ENCODE peak calls at places on chromosomes 4 and X, in eight cellular contexts. U, P, W, I, F, V, O and R are unnamed samples. For H3K36me3, the result is how much of the 10 kb centered on the place peaks cover.

GRCh38 chrX:140764401-140764919 is 54.9 kb downstream of the LINC00632 start:
- DNase-seq in U (peak), P (peak), V (no peak), F (peak), I (no peak), O (peak), W (no peak), R (peak)

GRCh38 chrX:5380426-5380825 is 848.2 kb downstream of the NLGN4X start:
- DNase-seq in W (no peak), V (no peak), I (no peak), U (peak), O (no peak), P (no peak), F (no peak), R (no peak)

GRCh38 chr4:58063761-58064160 is 953.6 kb upstream of the IGFBP7 start:
- DNase-seq in V (no peak), O (no peak), I (no peak), U (no peak), F (no peak), W (no peak), P (no peak), R (no peak)

GRCh38 chr4:102623622-102624021 is 122.5 kb downstream of the NFKB1 start:
- DNase-seq in P (no peak), F (peak), W (no peak), V (no peak), O (no peak), U (peak), I (peak), R (no peak)

GRCh38 chrX:153434801-153435200 is 11.1 kb downstream of the TREX2 start:
- DNase-seq in W (no peak), U (no peak), I (peak), P (no peak), O (no peak), F (no peak), V (no peak), R (no peak)

GRCh38 chr4:15376145-15376544 is 51.7 kb upstream of the C1QTNF7 start:
- DNase-seq in F (no peak), O (no peak), V (no peak), P (no peak), W (no peak), I (no peak), U (no peak), R (no peak)

GRCh38 chrX:11334165-11334564 is 41.0 kb downstream of the AMELX start:
- DNase-seq in U (no peak), F (no peak), V (no peak), W (no peak), I (no peak), P (no peak), O (no peak), R (no peak)

GRCh38 chrX:81390244-81390643 is 188.3 kb downstream of the SH3BGRL start:
- DNase-seq in W (no peak), V (no peak), F (no peak), P (no peak), U (no peak), O (no peak), I (no peak), R (no peak)

GRCh38 chrX:22365460-22365859 is 92.7 kb downstream of the CBLL2 start:
- DNase-seq in W (no peak), U (no peak), P (no peak), O (no peak), I (peak), V (no peak), F (peak), R (no peak)

GRCh38 chr4:182697094-182697493 is 220.1 kb downstream of the DCTD start:
- DNase-seq in I (no peak), W (no peak), O (no peak), P (no peak), F (no peak), V (no peak), U (no peak), R (no peak)

GRCh38 chr4:123891901-123892300 is 495.3 kb downstream of the SPRY1 start:
- DNase-seq in F (no peak), O (no peak), U (no peak), W (no peak), V (no peak), I (no peak), P (no peak), R (no peak)

GRCh38 chr4:120139392-120139791 is 72.7 kb upstream of the MAD2L1 start:
- DNase-seq in I (peak), O (no peak), P (no peak), V (no peak), F (no peak), U (no peak), W (no peak), R (no peak)

GRCh38 chr4:11428161-11428700 is 463 bp downstream of the HS3ST1 start:
- DNase-seq in I (peak), O (no peak), W (no peak), V (no peak), P (no peak), F (no peak), U (peak), R (no peak)

GRCh38 chr4:78056265-78057129 is 626 bp upstream of the FRAS1 start:
- DNase-seq in O (peak), F (peak), V (peak), P (peak), I (peak), U (peak), W (peak), R (peak)

GRCh38 chr4:114302472-114302871 is 296.1 kb upstream of the UGT8 start:
- DNase-seq in F (no peak), U (peak), W (no peak), O (no peak), V (no peak), P (no peak), I (peak), R (no peak)

GRCh38 chr4:26574563-26574962 is 9.3 kb upstream of the TBC1D19 start:
- DNase-seq in V (no peak), I (no peak), P (no peak), F (no peak), O (no peak), W (no peak), U (peak), R (no peak)

GRCh38 chrX:31546130-31546529 is 474.3 kb upstream of the FTHL17 start:
- DNase-seq in P (no peak), O (no peak), I (peak), W (no peak), V (no peak), U (no peak), F (peak), R (no peak)

GRCh38 chrX:120575379-120576114 is 14.8 kb upstream of the CUL4B start:
- DNase-seq in W (no peak), P (no peak), U (peak), F (no peak), I (no peak), V (no peak), O (no peak), R (no peak)

GRCh38 chrX:147741776-147742175 is 169.9 kb upstream of the FMR1 start:
- DNase-seq in O (no peak), V (no peak), U (no peak), F (no peak), I (no peak), P (no peak), W (no peak), R (no peak)

DNA sequence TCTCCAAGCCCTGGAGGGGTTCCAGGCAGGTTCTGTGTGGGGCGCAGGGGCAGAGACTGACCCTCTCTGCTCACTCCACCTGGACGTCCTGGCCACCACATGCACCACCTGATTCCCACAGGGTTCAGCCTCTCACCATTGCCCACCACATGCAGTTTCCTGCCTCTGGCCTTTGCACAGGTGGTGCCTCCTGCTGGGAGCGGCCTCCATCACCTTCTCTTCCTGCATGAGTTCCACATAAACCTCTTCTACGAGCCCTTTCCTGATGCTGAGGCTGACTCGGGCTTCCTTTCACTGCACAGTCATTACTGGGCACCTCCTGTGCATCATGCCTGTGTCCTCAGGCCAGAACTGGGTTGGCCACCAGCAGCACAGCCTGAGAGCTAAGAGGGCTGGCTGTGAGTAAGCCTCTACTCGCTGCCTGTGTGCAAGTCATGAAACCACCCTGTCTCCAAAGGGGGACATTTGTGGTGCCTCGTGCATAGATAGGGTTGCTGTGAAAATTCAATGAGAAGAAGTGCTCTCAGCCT is 19.9 kb downstream of the MAN2B2 start:
- DNase-seq in W (no peak), F (no peak), U (no peak), V (no peak), P (no peak), O (no peak), I (peak), R (no peak)
- TF ChIP-seq CTCF in W (no peak), F (no peak), U (no peak), V (no peak), P (no peak), O (no peak), I (no peak), R (no peak)

DNA sequence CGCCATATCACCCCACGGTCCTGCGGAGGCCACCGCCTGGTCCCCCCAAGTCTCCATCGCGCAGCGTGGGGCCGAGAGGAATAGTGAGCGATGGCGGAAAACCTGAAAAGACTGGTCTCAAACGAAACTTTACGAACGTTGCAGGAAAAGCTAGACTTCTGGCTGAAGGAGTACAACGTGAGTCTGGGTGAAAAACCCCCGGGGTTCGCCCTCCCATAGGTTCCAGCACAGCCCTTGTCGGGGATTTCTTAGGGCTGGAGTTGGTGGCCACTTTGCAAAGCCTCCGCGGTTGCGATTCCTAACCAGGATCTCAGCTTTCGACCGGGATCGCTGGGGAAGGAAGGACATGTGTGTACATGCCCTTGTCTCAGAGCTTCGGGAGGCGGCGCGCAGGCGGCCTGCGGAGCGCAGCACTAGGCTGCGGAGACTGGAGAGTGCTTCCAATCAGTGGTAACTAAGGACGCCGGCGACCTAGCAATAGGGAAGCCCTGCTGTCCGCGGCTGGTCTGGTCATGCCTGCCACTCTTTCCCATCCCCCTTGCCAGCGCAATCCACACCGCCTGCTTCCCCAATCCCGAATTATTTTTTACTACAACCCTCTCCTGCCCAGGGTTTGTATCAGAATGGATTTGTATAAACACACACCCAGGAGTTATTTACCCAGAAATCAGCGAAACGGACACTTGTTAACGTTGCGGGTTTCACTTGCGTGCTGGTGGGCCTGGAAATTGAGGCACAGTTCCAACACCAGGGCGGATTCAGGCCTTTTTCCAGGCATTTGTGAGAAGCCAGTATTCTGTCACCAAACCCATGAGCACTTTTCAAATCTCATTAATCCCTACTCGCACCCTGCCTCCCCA is 741 bp downstream of the SPATA18 start:
- DNase-seq in U (peak), O (peak), W (no peak), P (peak), F (peak), V (peak), I (peak), R (peak)
- H3K4me3 ChIP-seq in U (peak), O (peak), W (no peak), P (peak), F (peak), V (peak), I (peak), R (peak)

GRCh38 chr4:168415911-168416310 is 64.4 kb downstream of the DDX60L start:
- DNase-seq in O (no peak), U (no peak), W (no peak), F (peak), P (no peak), I (no peak), V (no peak), R (no peak)
- H3K36me3 ChIP-seq in O (under half), U (under half), W (under half), F (under half), P (under half), I (under half), V (under half), R (under half)

GRCh38 chr4:186485621-186486062 is 69.7 kb downstream of the MTNR1A start:
- DNase-seq in V (no peak), W (no peak), O (no peak), F (no peak), P (no peak), U (no peak), I (peak), R (no peak)
- TF ChIP-seq CTCF in V (no peak), W (no peak), O (no peak), F (no peak), P (no peak), U (no peak), I (no peak), R (no peak)

DNA sequence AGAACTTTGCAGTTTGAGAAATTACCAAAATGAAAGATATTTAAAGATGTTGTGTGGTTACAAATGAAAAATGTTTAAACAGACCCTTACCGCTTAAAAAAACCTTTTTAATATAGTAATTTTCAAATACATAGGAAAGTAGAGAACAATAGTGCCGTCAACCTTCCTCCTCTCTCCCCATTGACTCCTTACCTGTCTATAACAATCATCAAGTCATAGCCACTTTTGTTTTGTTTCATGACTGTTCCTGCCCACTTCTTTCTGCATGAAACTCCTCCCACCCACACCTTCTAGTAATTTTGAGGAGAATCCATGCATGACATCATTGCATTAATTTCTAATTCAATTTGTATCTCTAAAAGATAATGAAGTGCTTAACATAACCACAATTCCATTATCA is 76.5 kb upstream of the ATP8A1 start:
- DNase-seq in O (no peak), F (no peak), I (no peak), V (no peak), W (no peak), P (no peak), U (no peak), R (no peak)
- H3K4me3 ChIP-seq in O (no peak), F (no peak), I (no peak), V (no peak), W (no peak), P (no peak), U (no peak), R (no peak)

GRCh38 chrX:118552501-118552900 is 56.9 kb downstream of the DOCK11 start:
- DNase-seq in I (no peak), F (no peak), P (no peak), W (no peak), V (peak), U (no peak), O (no peak), R (peak)
- H3K36me3 ChIP-seq in I (under half), F (under half), P (under half), W (under half), V (under half), U (under half), O (under half), R (under half)

GRCh38 chr4:82718067-82718935 is 80.3 kb downstream of the SCD5 start:
- DNase-seq in W (no peak), F (no peak), U (no peak), V (peak), O (no peak), P (no peak), I (peak), R (no peak)

GRCh38 chr4:82711158-82711785 is 87.3 kb downstream of the SCD5 start:
- DNase-seq in O (no peak), I (no peak), W (no peak), V (no peak), F (no peak), U (no peak), P (no peak), R (no peak)

GRCh38 chr4:82710202-82710929 is 88.2 kb downstream of the SCD5 start:
- DNase-seq in O (no peak), P (no peak), W (peak), U (peak), V (no peak), I (no peak), F (peak), R (no peak)

GRCh38 chr4:82713856-82714255 is 84.7 kb downstream of the SCD5 start:
- DNase-seq in U (no peak), O (no peak), F (no peak), P (no peak), W (no peak), I (no peak), V (no peak), R (no peak)

DNA sequence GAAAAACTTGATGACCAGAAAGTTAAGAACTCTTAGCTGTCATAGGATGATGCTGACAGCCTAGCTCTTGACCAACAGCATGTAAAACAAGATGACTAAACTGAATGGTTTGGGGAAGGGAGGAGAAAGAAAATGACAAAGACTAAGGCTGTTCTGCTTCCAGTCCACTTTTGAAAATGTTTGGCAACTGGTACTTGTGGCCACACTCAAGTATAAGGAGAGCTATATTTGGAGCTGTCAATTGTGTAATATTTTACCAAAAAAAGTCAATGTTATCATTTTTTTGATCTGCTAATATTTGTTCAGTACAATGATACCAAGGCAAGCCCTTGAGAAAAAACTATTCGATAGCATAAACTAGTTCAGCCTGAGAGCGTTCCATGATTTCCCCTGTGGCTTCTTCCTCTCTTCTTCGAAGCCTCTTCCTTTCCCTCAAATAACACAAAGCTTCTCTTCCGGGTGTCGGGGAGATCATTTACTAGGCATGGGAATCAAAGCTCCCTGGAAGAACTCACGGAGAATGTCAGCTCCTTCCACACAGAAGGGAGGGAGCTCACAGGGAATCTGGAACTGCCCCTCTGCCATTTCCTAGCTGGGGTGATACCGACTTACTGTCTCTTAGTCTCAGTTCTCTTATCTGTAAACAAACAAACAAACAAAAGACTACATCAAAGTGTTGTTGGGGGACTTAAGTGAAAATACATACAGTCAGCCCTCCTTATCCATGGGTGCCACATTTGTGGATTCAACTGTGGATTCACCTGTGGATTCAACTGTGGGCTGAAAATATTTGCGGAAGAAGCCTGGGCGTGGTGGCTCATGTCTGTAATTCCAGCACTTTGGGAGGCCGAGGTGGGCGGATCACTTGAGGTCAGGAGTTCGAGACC is 82.6 kb downstream of the SCD5 start:
- DNase-seq in O (no peak), F (no peak), W (no peak), P (no peak), V (no peak), U (no peak), I (peak), R (no peak)
- TF ChIP-seq CTCF in O (no peak), F (no peak), W (no peak), P (no peak), V (no peak), U (no peak), I (no peak), R (no peak)